ENCODE peak calls at places on chromosomes 5 and 9, in six cellular contexts. G, J, E, H, L and K are unnamed samples. For H3K4me1, the result is how much of the 10 kb centered on the place peaks cover.

GRCh38 chr5:103263054-103263453 is 4.5 kb downstream of the MACIR start:
- DNase-seq in G (no peak), J (no peak), E (no peak), H (no peak), L (no peak), K (no peak)

GRCh38 chr5:90477073-90477472 is 2.4 kb downstream of the POLR3G start:
- DNase-seq in G (peak), J (no peak), E (no peak), H (no peak), L (no peak), K (no peak)

GRCh38 chr5:93995126-93995621 is 253.8 kb upstream of the POU5F2 start:
- DNase-seq in G (no peak), J (no peak), E (no peak), H (no peak), L (no peak), K (no peak)

GRCh38 chr9:37760416-37761165 is 7.0 kb downstream of the TRMT10B start:
- DNase-seq in G (no peak), J (no peak), E (no peak), H (no peak), L (peak), K (no peak)

GRCh38 chr5:18113724-18114123 is 479.5 kb downstream of the TAF11L14 start:
- DNase-seq in G (no peak), J (no peak), E (peak), H (no peak), L (no peak), K (no peak)

GRCh38 chr9:130128782-130129424 is 43.3 kb upstream of the NCS1 start:
- DNase-seq in G (no peak), J (no peak), E (no peak), H (peak), L (no peak), K (no peak)

GRCh38 chr9:114138537-114138936 is 16.8 kb upstream of the COL27A1 start:
- DNase-seq in G (no peak), J (no peak), E (no peak), H (no peak), L (no peak), K (no peak)

GRCh38 chr5:124343021-124343420 is 403.4 kb downstream of the ZNF608 start:
- DNase-seq in G (no peak), J (no peak), E (no peak), H (no peak), L (no peak), K (no peak)

GRCh38 chr5:126007841-126008240 is 415.4 kb upstream of the GRAMD2B start:
- DNase-seq in G (no peak), J (no peak), E (no peak), H (no peak), L (no peak), K (no peak)

GRCh38 chr9:129007035-129007765 is 20.9 kb downstream of the SH3GLB2 start:
- DNase-seq in G (no peak), J (no peak), E (no peak), H (no peak), L (no peak), K (peak)

GRCh38 chr5:109125755-109126429 is 283.9 kb downstream of the PJA2 start:
- DNase-seq in G (no peak), J (no peak), E (no peak), H (no peak), L (no peak), K (no peak)

GRCh38 chr9:134427153-134427782 is 101.0 kb downstream of the RXRA start:
- DNase-seq in G (no peak), J (no peak), E (no peak), H (no peak), L (no peak), K (no peak)

GRCh38 chr9:94511134-94511942 is 43.5 kb upstream of the PCAT7 start:
- DNase-seq in G (no peak), J (no peak), E (no peak), H (no peak), L (peak), K (no peak)

DNA sequence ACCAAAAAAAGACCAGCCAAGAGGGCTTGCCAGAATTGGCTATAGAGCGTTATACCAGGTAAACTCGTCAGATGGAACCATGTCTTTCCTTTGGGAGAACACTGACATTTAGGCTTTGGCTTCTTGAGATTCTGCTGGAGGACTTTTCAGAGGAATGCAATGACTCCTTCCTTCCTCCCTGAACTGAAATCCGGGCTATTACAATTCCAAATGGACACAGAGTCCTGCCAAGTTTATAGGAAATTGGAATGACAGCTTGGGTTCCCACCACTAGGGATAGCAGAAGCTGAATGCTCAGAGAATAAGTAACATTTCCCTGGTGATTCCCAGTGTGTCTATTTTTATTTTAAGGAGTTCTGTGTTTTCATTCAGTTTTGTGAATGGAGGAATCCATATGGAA is 143.0 kb downstream of the FGF1 start:
- DNase-seq in G (no peak), J (no peak), E (no peak), H (no peak), L (no peak), K (no peak)
- H3K4me1 ChIP-seq in G (under half), J (under half), E (under half), H (under half), L (under half), K (under half)

DNA sequence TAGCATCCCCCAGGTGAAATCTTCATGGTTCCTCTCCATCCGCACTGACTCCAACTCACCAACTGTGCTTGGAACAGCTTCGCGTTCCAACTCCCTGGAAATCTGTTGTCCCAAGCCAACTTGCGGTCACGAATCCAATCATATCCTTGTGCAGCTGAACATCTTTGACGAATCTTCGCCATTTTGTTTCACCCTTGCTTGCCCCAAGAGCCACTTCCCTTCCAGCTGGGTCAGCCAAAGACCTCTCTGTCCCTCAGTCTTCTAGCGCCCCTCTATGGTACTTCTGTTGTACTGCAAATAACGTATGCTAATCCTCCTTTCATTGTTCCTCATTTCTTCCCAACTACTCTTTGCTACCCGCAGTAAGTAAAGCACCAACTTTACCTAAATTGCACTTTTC is 61.0 kb upstream of the TARS1 start:
- DNase-seq in G (peak), J (no peak), E (peak), H (no peak), L (no peak), K (no peak)
- TF ChIP-seq EP300 in G (no peak), J (no peak), E (no peak), H (no peak), L (no peak), K (no peak)

GRCh38 chr5:173762045-173762444 is 126.1 kb upstream of the CPEB4 start:
- DNase-seq in G (no peak), J (no peak), E (no peak), H (no peak), L (no peak), K (no peak)
- H3K4me1 ChIP-seq in G (under half), J (under half), E (under half), H (under half), L (half or more), K (under half)

GRCh38 chr5:116231288-116231687 is 146.5 kb downstream of the COMMD10 start:
- DNase-seq in G (no peak), J (no peak), E (no peak), H (no peak), L (peak), K (no peak)

GRCh38 chr5:116234681-116235080 is 149.9 kb downstream of the COMMD10 start:
- DNase-seq in G (no peak), J (no peak), E (no peak), H (no peak), L (no peak), K (no peak)

GRCh38 chr5:116225318-116225717 is 140.5 kb downstream of the COMMD10 start:
- DNase-seq in G (no peak), J (no peak), E (no peak), H (no peak), L (no peak), K (no peak)

DNA sequence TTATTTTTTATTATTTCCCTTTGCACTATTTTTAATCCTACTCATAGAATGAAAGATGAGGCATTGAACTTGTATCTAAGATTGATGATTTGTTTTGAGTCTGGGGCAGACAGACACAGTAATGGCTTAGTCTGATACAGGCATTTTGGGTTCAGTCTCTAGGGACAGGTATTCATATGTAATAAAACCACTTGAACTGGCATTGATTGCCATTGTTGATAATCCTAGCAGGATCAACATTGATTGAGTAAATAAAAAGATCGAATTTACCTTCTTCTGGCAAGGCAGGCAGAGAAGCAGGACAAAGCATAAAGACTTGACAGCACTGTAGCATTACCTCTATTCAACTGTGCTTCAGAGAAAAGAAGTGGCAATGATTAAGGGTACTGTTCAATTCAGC is 144.3 kb downstream of the COMMD10 start:
- DNase-seq in G (no peak), J (no peak), E (no peak), H (no peak), L (no peak), K (no peak)
- TF ChIP-seq EP300 in G (no peak), J (no peak), E (no peak), H (no peak), L (no peak), K (no peak)